ENCODE peak calls at places on chromosomes 1 and 21, in four cellular contexts. One of them, this sample, is unnamed.
A peak's percentile ranks its signal among the peaks of the same experiment; 100 is the strongest.

GRCh38 chr1:65041014-65041413 is 74.7 kb upstream of the JAK1 start:
- DNase-seq in H1: no peak
- DNase-seq in K562: no peak
- DNase-seq in HepG2: no peak
- DNase-seq in this sample: no peak

GRCh38 chr1:76862447-76862846 is 4.8 kb upstream of the ST6GALNAC5 start:
- DNase-seq in H1: no peak
- DNase-seq in K562: no peak
- DNase-seq in HepG2: no peak
- DNase-seq in this sample: no peak

GRCh38 chr21:25501996-25502665 is 105.2 kb downstream of the MRPL39 start:
- DNase-seq in H1: no peak
- DNase-seq in K562: no peak
- DNase-seq in HepG2: no peak
- DNase-seq in this sample: no peak

GRCh38 chr1:20555025-20555757 is 2.8 kb downstream of the FAM43B start:
- DNase-seq in H1: no peak
- DNase-seq in K562: no peak
- DNase-seq in HepG2: no peak
- DNase-seq in this sample: no peak

GRCh38 chr21:17491716-17492414 is 21.0 kb upstream of the CXADR start:
- DNase-seq in H1: no peak
- DNase-seq in K562: no peak
- DNase-seq in HepG2: no peak
- DNase-seq in this sample: no peak

GRCh38 chr1:20037877-20038276 is 32.1 kb upstream of the PLA2G5 start:
- DNase-seq in H1: no peak
- DNase-seq in K562: no peak
- DNase-seq in HepG2: no peak
- DNase-seq in this sample: no peak

GRCh38 chr1:207495816-207496792 is at the start of gene CR1:
- DNase-seq in H1: peak; percentile 68
- DNase-seq in K562: peak; percentile 27
- DNase-seq in HepG2: no peak
- DNase-seq in this sample: peak; percentile 31

GRCh38 chr1:179808503-179808902 is 65.4 kb downstream of the FAM163A start:
- DNase-seq in H1: no peak
- DNase-seq in K562: no peak
- DNase-seq in HepG2: no peak
- DNase-seq in this sample: no peak

GRCh38 chr1:92484472-92485373 is 2.0 kb downstream of the GFI1 start:
- DNase-seq in H1: peak; percentile 79
- DNase-seq in K562: peak; percentile 15
- DNase-seq in HepG2: no peak
- DNase-seq in this sample: peak; percentile 52

GRCh38 chr1:43319288-43319687 is 18.3 kb upstream of the MPL start:
- DNase-seq in H1: no peak
- DNase-seq in K562: no peak
- DNase-seq in HepG2: no peak
- DNase-seq in this sample: no peak

GRCh38 chr1:26190373-26190987 is at the start of gene CATSPER4:
- DNase-seq in H1: peak; percentile 77
- DNase-seq in K562: peak; percentile 74
- DNase-seq in HepG2: peak; percentile 54
- DNase-seq in this sample: no peak

GRCh38 chr1:40620150-40620549 is 45.3 kb downstream of the RIMS3 start:
- DNase-seq in H1: no peak
- DNase-seq in K562: no peak
- DNase-seq in HepG2: no peak
- DNase-seq in this sample: no peak

GRCh38 chr1:18951416-18951815 is 5.1 kb downstream of the IFFO2 start:
- DNase-seq in H1: no peak
- DNase-seq in K562: no peak
- DNase-seq in HepG2: no peak
- DNase-seq in this sample: no peak

GRCh38 chr1:24993871-24994270 is 63.8 kb upstream of the RUNX3 start:
- DNase-seq in H1: no peak
- DNase-seq in K562: no peak
- DNase-seq in HepG2: no peak
- DNase-seq in this sample: no peak

GRCh38 chr1:212466913-212467650 is 34.4 kb downstream of the NENF start:
- DNase-seq in H1: no peak
- DNase-seq in K562: no peak
- DNase-seq in HepG2: no peak
- DNase-seq in this sample: no peak

GRCh38 chr1:29197590-29197924 is 15.9 kb upstream of the SRSF4 start:
- DNase-seq in H1: no peak
- DNase-seq in K562: peak; percentile 44
- DNase-seq in HepG2: peak; percentile 60
- DNase-seq in this sample: peak; percentile 30

GRCh38 chr1:53549287-53549686 is 90.1 kb downstream of the DMRTB1 start:
- DNase-seq in H1: no peak
- DNase-seq in K562: no peak
- DNase-seq in HepG2: no peak
- DNase-seq in this sample: no peak

GRCh38 chr1:100028765-100029164 is 59.0 kb downstream of the SLC35A3 start:
- DNase-seq in H1: no peak
- DNase-seq in K562: no peak
- DNase-seq in HepG2: no peak
- DNase-seq in this sample: no peak

GRCh38 chr1:42085596-42085995 is 67.6 kb upstream of the GUCA2B start:
- DNase-seq in H1: no peak
- DNase-seq in K562: no peak
- DNase-seq in HepG2: no peak
- DNase-seq in this sample: no peak

GRCh38 chr1:223189903-223190724 is 47.1 kb upstream of the TLR5 start:
- DNase-seq in H1: peak; percentile 17
- DNase-seq in K562: no peak
- DNase-seq in HepG2: no peak
- DNase-seq in this sample: no peak

GRCh38 chr1:168082008-168082876 is 54.5 kb downstream of the GPR161 start:
- DNase-seq in H1: peak; percentile 88
- DNase-seq in K562: peak; percentile 78
- DNase-seq in HepG2: peak; percentile 57
- DNase-seq in this sample: peak; percentile 61

GRCh38 chr1:172719694-172720138 is 60.8 kb downstream of the FASLG start:
- DNase-seq in H1: no peak
- DNase-seq in K562: peak; percentile 56
- DNase-seq in HepG2: peak; percentile 44
- DNase-seq in this sample: no peak

GRCh38 chr1:25554426-25554780 is 11.0 kb downstream of the LDLRAP1 start:
- DNase-seq in H1: no peak
- DNase-seq in K562: no peak
- DNase-seq in HepG2: no peak
- DNase-seq in this sample: no peak

GRCh38 chr1:90223401-90223800 is 228.5 kb downstream of the ZNF326 start:
- DNase-seq in H1: no peak
- DNase-seq in K562: no peak
- DNase-seq in HepG2: no peak
- DNase-seq in this sample: no peak

GRCh38 chr1:28395181-28395580 is 25.6 kb downstream of the PHACTR4 start:
- DNase-seq in H1: no peak
- DNase-seq in K562: peak; percentile 56
- DNase-seq in HepG2: no peak
- DNase-seq in this sample: no peak

GRCh38 chr1:81717230-81717629 is 83.5 kb upstream of the ADGRL2 start:
- DNase-seq in H1: no peak
- DNase-seq in K562: no peak
- DNase-seq in HepG2: no peak
- DNase-seq in this sample: no peak

GRCh38 chr1:116931016-116931918 is 21.6 kb downstream of the PTGFRN start:
- DNase-seq in H1: no peak
- DNase-seq in K562: peak; percentile 31
- DNase-seq in HepG2: no peak
- DNase-seq in this sample: no peak

GRCh38 chr1:93705897-93706500 is 24.4 kb upstream of the BCAR3 start:
- DNase-seq in H1: no peak
- DNase-seq in K562: no peak
- DNase-seq in HepG2: no peak
- DNase-seq in this sample: no peak

GRCh38 chr21:32314806-32315205 is 16.2 kb downstream of the MRAP start:
- DNase-seq in H1: no peak
- DNase-seq in K562: no peak
- DNase-seq in HepG2: no peak
- DNase-seq in this sample: no peak

GRCh38 chr21:32312976-32313375 is 14.3 kb downstream of the MRAP start:
- DNase-seq in H1: peak; percentile 38
- DNase-seq in K562: no peak
- DNase-seq in HepG2: no peak
- DNase-seq in this sample: no peak

GRCh38 chr21:32317726-32318125 is 19.1 kb downstream of the MRAP start:
- DNase-seq in H1: no peak
- DNase-seq in K562: no peak
- DNase-seq in HepG2: no peak
- DNase-seq in this sample: no peak

GRCh38 chr21:32316363-32317215 is 17.9 kb downstream of the MRAP start:
- DNase-seq in H1: no peak
- DNase-seq in K562: no peak
- DNase-seq in HepG2: no peak
- DNase-seq in this sample: no peak

DNA sequence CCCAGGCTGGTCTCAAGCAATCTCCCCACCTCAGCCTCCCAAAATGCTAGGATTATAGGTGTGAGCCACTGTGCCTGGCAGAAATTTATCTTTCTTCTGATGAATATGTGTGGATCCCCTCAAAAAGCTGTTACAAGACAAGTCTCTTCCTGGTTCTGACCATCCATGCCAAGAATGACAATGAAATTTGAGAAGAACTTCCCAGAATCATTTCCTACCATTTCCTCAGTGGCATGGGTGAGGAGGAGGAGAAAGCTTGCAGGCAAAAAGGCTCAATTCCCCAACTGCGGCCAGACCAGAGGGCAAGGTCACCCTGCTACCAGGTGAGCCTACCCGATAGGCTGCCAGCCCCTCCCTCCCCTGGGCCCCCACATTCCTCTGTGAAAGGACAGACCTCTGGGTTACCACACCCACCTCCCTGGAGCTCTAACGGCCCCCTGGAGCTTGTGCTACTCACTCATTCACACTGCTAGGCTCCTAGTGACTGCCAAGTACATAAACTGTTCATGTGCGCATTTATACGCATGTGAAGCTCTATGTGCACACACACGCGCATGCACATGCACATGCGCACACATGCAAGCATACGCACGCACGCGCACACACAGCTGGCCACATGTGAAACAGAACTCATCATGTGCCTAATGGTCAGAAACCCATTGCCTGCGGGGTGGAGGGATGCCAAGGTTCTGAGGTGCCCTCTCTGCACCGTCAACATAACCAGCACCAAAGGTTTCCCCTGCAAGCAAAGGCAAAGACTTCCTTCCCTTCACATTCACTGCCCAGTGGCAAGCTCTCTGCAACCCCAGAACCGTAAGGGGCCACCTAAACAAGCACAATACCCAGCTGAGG is 17.1 kb downstream of the MRAP start:
- DNase-seq in H1: no peak
- DNase-seq in K562: no peak
- DNase-seq in HepG2: peak; percentile 24
- DNase-seq in this sample: no peak
- TF ChIP-seq POLR2A in H1: no peak
- TF ChIP-seq POLR2A in K562: no peak
- TF ChIP-seq POLR2A in HepG2: no peak
- TF ChIP-seq POLR2A in this sample: no peak

DNA sequence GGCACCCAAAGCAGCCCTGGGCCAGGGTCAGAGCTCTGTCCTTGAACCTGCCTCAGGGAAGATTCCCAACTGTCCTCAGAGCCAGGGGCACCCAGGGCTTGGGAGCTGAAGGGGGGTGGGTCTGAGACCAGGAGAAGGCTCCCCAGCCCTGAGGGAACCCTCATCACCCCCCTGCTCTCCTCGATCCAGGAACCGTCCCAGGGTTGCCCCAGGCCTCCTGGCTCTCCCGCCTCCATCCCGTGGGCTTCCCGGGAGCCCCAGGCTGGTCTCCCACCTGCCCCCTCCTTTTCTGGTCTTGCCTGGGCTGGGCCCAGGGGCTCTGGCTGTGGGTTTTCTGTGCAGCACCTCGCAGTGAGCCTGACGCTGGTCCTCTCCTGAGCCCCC is 6.7 kb upstream of the SAMD11 start:
- DNase-seq in H1: no peak
- DNase-seq in K562: no peak
- DNase-seq in HepG2: no peak
- DNase-seq in this sample: no peak
- TF ChIP-seq POLR2AphosphoS5 in H1: no peak
- TF ChIP-seq POLR2AphosphoS5 in K562: no peak
- TF ChIP-seq POLR2AphosphoS5 in HepG2: no peak
- TF ChIP-seq POLR2AphosphoS5 in this sample: no peak

GRCh38 chr1:105337427-105337826 is 1587.7 kb downstream of the AMY1C start:
- DNase-seq in H1: no peak
- DNase-seq in K562: no peak
- DNase-seq in HepG2: no peak
- DNase-seq in this sample: no peak
- TF ChIP-seq TAF1 in H1: no peak
- TF ChIP-seq TAF1 in K562: no peak
- TF ChIP-seq TAF1 in HepG2: no peak
- TF ChIP-seq TAF1 in this sample: no peak

GRCh38 chr1:226064168-226064815 is 1.8 kb downstream of the H3-3A start:
- DNase-seq in H1: no peak
- DNase-seq in K562: no peak
- DNase-seq in HepG2: peak; percentile 20
- DNase-seq in this sample: no peak
- TF ChIP-seq POLR2A in H1: no peak
- TF ChIP-seq POLR2A in K562: peak; percentile 76
- TF ChIP-seq POLR2A in HepG2: no peak
- TF ChIP-seq POLR2A in this sample: no peak

DNA sequence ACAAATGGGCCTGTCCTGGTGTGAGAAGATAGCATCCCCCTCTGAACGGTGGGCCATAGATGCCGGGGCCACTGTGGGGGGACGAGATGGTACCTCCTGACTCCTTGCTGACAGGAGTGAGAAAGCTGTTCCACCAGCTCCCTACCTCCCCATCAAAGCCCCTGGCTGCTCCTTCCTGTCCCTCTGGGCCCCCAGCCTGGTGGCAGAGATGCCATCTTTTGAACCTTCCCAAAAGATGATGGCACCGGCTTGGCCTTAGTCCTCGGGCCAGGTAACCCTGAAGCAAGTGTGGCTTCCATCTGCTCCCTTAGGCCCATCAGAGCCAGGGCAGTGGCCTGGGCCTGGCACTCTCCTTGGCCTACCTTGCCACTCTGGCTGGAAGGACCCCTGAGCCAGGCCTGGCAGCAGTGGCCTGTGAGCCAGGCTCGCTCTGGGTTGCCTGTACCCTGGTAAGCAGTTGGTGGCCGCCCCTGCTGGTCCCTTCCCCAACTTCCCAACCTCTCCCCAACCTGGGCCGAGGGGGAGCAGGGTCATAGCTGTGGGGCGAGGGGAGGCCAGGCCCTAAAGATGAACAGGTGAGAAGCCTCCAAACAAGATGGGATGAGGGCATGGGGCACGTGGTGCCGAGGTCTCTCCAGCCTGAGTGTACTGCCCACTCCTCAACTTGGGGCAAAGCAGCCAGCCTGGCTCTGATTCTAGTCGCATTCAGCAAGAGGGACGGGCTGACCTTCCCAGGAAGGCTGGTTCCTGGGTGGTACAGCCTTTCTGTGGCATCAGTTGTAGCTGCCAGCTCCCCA is 34.7 kb downstream of the ZBTB17 start:
- DNase-seq in H1: no peak
- DNase-seq in K562: no peak
- DNase-seq in HepG2: no peak
- DNase-seq in this sample: no peak
- TF ChIP-seq POLR2AphosphoS5 in H1: peak; percentile 28
- TF ChIP-seq POLR2AphosphoS5 in K562: no peak
- TF ChIP-seq POLR2AphosphoS5 in HepG2: no peak
- TF ChIP-seq POLR2AphosphoS5 in this sample: peak; percentile 8

This sample was measured in GM12891.